ENCODE peak calls at places on chromosomes 16 and 17, in eight cellular contexts. T is A549, A is H1, X is thyroid gland, V is IMR-90, N is uterus, H is adrenal gland, F is heart left ventricle. M is an unnamed sample.

GRCh38 chr16:81787659-81788058 is 8.6 kb downstream of the PLCG2 start:
- DNase-seq in T (no peak), A (no peak), X (no peak), V (no peak), N (no peak), H (no peak), F (no peak), M (no peak)

GRCh38 chr17:45908935-45909334 is 14.6 kb downstream of the MAPT start:
- DNase-seq in T (no peak), A (no peak), X (no peak), V (no peak), N (no peak), H (no peak), F (no peak), M (no peak)

GRCh38 chr17:78896091-78896833 is 6.7 kb downstream of the CEP295NL start:
- DNase-seq in T (no peak), A (no peak), X (no peak), V (no peak), N (no peak), H (no peak), F (no peak), M (no peak)

GRCh38 chr16:31477220-31478216 is 5.4 kb upstream of the SLC5A2 start:
- DNase-seq in T (no peak), A (peak; percentile 86), X (peak; percentile 96), V (no peak), N (no peak), H (peak; percentile 81), F (no peak), M (no peak)

GRCh38 chr16:60636117-60636516 is 1400.1 kb downstream of the CDH8 start:
- DNase-seq in T (no peak), A (peak; percentile 45), X (no peak), V (no peak), N (no peak), H (no peak), F (no peak), M (no peak)

GRCh38 chr17:41766135-41766534 is 20.4 kb downstream of the JUP start:
- DNase-seq in T (no peak), A (no peak), X (no peak), V (no peak), N (no peak), H (no peak), F (no peak), M (no peak)

GRCh38 chr16:89114159-89114981 is 20.7 kb downstream of the ACSF3 start:
- DNase-seq in T (no peak), A (no peak), X (no peak), V (no peak), N (no peak), H (no peak), F (no peak), M (no peak)

GRCh38 chr17:64074704-64075484 is 54.5 kb upstream of the ICAM2 start:
- DNase-seq in T (peak; percentile 66), A (no peak), X (no peak), V (peak; percentile 83), N (no peak), H (no peak), F (no peak), M (no peak)

GRCh38 chr17:65749479-65749878 is 188.0 kb upstream of the AXIN2 start:
- DNase-seq in T (no peak), A (no peak), X (no peak), V (peak; percentile 3), N (no peak), H (peak; percentile 75), F (no peak), M (no peak)

GRCh38 chr17:65750678-65751077 is 189.2 kb upstream of the AXIN2 start:
- DNase-seq in T (peak; percentile 67), A (no peak), X (peak; percentile 94), V (peak; percentile 89), N (peak; percentile 68), H (peak; percentile 95), F (peak; percentile 79), M (peak; percentile 28)

GRCh38 chr17:65753348-65753747 is 191.9 kb upstream of the AXIN2 start:
- DNase-seq in T (no peak), A (no peak), X (no peak), V (no peak), N (no peak), H (no peak), F (no peak), M (no peak)

GRCh38 chr17:65750166-65750565 is 188.7 kb upstream of the AXIN2 start:
- DNase-seq in T (no peak), A (no peak), X (no peak), V (no peak), N (no peak), H (no peak), F (no peak), M (no peak)

DNA sequence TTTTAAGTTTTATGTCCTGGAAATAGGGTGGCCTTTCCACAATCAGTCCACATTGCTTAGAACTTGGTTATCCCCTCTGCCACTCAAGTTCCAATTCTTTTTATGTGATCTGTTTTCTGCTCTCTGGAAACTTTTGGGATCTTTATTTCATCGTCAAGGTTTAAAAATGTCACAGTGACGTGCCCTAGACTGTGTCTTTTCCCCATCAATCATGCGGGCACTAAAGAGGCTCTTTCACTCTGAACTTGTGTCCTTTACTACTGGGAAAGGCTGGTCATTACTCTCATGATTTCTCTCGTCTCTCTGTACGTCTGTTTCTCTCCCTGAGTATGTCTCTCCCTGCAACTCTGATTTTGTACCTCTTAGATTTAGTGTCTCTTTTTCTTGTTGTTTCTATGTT is 189.8 kb upstream of the AXIN2 start:
- DNase-seq in T (no peak), A (no peak), X (no peak), V (no peak), N (no peak), H (no peak), F (no peak), M (no peak)
- H3K27ac ChIP-seq in T (peak overlapping the region; percentile 71), A (no peak overlapping the region), X (peak overlapping the region; percentile 83), V (no peak overlapping the region), N (peak overlapping the region; percentile 62), H (peak overlapping the region; percentile 80), F (peak overlapping the region; percentile 21), M (no peak overlapping the region)

DNA sequence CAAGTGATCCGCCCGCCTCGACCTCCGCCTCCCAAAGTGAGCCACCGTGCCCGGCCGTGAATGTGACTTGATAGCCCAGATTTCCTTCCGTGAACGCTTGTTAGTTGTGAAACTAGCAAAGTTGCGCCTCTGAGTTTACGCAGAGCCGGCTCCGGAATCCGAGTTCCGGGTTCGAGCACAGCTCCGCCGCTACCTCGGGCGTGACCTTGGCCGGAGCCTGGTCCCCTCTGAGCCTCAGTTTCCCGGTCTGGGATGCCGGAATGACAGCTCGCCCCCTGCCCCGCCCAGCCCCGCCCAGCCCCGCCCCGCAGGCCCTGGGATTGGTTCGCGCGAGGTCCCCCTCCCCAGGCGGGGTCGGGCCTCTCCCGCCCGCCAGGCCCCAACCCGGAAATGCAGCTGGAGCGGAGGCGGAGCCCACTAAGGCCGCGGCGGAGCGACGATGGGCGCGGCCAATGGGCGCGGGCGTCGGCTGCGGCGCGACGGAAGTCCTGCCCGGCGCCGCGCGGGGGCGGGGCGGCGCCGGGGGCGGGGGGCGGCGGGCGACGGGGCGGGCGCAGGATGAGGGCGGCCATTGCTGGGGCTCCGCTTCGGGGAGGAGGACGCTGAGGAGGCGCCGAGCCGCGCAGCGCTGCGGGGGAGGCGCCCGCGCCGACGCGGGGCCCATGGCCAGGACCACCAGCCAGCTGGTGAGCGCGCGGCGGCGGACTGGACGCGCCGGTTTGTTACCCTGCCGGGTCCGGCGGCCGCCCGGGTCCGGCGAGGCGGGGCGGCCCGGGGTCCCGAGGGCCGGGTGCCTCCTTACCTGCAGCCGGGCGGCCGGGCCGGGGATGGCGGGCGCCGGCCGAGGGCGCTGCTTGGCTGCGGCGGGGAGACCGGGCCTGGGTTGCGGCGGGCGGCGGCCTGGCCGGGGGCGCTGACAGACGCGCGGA is at the start of gene PDPK1:
- DNase-seq in T (peak; percentile 77), A (peak; percentile 88), X (peak; percentile 93), V (peak; percentile 92), N (peak; percentile 96), H (peak; percentile 92), F (peak; percentile 96), M (peak; percentile 90)
- TF ChIP-seq POLR2A in T (peak; percentile 54), A (peak; percentile 57), X (peak; percentile 55), V (peak; percentile 73), N (peak; percentile 56), H (peak; percentile 13), F (no peak), M (peak; percentile 49)

DNA sequence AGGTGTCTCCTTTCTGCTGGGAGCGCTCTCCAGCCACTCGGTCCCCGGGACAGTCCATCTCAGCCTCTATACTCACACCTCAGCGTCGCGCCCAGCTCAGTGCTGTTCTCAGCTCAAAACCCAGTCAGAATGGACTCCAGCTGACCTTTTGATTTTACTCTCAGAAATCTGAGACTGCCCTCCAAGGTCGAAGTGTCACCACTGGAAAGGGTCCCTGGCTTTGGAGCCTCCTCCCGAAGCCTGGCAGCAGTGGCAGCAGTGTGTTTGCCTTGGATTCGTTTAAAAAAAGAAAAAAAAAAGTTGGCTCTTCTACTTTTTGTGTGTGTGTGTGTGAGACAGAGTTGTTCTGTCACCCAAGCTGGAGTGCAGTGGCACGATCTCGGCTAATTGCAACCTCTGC is 10.4 kb downstream of the KLHL36 start:
- DNase-seq in T (no peak), A (no peak), X (no peak), V (no peak), N (no peak), H (peak; percentile 74), F (no peak), M (no peak)
- H3K27ac ChIP-seq in T (no peak overlapping the region), A (no peak overlapping the region), X (no peak overlapping the region), V (no peak overlapping the region), N (no peak overlapping the region), H (no peak overlapping the region), F (no peak overlapping the region), M (no peak overlapping the region)

GRCh38 chr17:43011728-43012472 is 5.3 kb downstream of the IFI35 start:
- DNase-seq in T (no peak), A (no peak), X (no peak), V (no peak), N (no peak), H (no peak), F (no peak), M (no peak)

GRCh38 chr17:43010667-43011308 is 4.2 kb downstream of the IFI35 start:
- DNase-seq in T (no peak), A (no peak), X (no peak), V (no peak), N (no peak), H (no peak), F (no peak), M (no peak)

GRCh38 chr17:43003542-43004172 is 2.9 kb upstream of the IFI35 start:
- DNase-seq in T (no peak), A (no peak), X (no peak), V (peak; percentile 50), N (no peak), H (peak; percentile 65), F (no peak), M (no peak)

DNA sequence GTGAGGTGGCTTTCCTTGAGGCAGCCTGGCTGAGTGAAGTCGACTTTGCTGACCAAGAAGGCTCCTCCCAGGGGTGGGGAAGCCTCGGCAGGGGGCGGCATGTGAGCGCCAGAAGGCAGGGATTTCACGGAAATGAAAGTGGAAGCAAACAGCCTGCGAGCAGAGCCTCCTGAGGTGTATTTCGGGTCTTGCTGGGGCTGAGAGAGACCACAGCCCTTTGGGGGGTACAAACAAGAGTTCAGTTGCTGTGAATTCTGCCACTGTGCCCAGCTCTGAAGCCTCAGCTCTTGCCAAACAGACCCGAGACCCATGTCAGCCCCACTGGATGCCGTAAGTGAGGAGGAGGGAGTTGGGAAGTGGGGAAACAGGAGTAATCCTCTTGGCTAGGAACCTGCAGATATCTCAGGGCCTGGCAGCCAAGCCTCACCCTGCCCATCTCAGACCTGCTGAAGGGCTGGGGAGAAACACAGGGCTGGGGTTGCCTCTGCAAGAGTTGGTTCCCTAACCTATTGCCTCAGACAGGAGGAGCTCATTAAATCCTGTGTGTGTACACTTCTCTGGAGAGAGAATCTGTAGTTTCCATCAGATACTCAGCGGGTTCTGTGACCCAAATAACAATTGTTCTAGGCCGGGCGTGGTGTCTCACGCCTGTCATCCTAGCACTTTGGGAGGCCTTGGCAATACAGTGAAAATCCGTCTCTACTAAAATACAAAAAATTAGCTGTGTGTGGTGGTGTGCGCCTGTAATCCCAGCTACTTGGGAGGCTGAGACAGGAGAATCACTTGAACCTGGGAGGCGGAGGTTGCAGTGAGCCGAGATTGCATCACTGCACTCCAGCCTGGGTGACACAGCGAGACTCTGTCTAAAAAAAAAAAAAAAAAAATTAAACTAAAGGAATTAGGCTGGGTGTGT is at the start of gene IFI35:
- DNase-seq in T (peak; percentile 80), A (peak; percentile 79), X (peak; percentile 87), V (peak; percentile 82), N (peak; percentile 87), H (peak; percentile 92), F (peak; percentile 90), M (peak; percentile 66)
- TF ChIP-seq POLR2A in T (peak; percentile 41), A (no peak), X (peak; percentile 61), V (peak; percentile 41), N (peak; percentile 31), H (no peak), F (no peak), M (peak; percentile 16)